ENCODE peak calls at places on chromosomes 6 and 20, in four cellular contexts. One of them, this sample, is unnamed.

GRCh38 chr6:1191141-1191630 is 120.7 kb upstream of the FOXQ1 start:
- DNase-seq in ACHN: no peak
- DNase-seq in upper lobe of right lung: no peak
- DNase-seq in stromal cell of bone marrow: no peak
- DNase-seq in this sample: no peak

GRCh38 chr20:20827992-20828597 is 115.7 kb upstream of the RALGAPA2 start:
- DNase-seq in ACHN: no peak
- DNase-seq in upper lobe of right lung: no peak
- DNase-seq in stromal cell of bone marrow: no peak
- DNase-seq in this sample: no peak

GRCh38 chr20:44388466-44389023 is 33.0 kb downstream of the HNF4A start:
- DNase-seq in stromal cell of bone marrow: peak
- DNase-seq in upper lobe of right lung: peak
- DNase-seq in ACHN: peak
- DNase-seq in this sample: no peak

GRCh38 chr6:152160346-152160745 is 352.9 kb downstream of the ESR1 start:
- DNase-seq in ACHN: no peak
- DNase-seq in upper lobe of right lung: no peak
- DNase-seq in stromal cell of bone marrow: no peak
- DNase-seq in this sample: no peak

GRCh38 chr6:16067568-16067967 is 61.3 kb upstream of the MYLIP start:
- DNase-seq in stromal cell of bone marrow: no peak
- DNase-seq in ACHN: no peak
- DNase-seq in upper lobe of right lung: no peak
- DNase-seq in this sample: no peak

GRCh38 chr6:113476937-113477839 is 380.0 kb upstream of the MARCKS start:
- DNase-seq in stromal cell of bone marrow: peak
- DNase-seq in upper lobe of right lung: no peak
- DNase-seq in ACHN: no peak
- DNase-seq in this sample: no peak

GRCh38 chr20:4585104-4585753 is 136.5 kb upstream of the PRND start:
- DNase-seq in stromal cell of bone marrow: peak
- DNase-seq in upper lobe of right lung: no peak
- DNase-seq in ACHN: peak
- DNase-seq in this sample: no peak

GRCh38 chr6:118912646-118913045 is 18.7 kb downstream of the ASF1A start:
- DNase-seq in upper lobe of right lung: no peak
- DNase-seq in ACHN: no peak
- DNase-seq in stromal cell of bone marrow: no peak
- DNase-seq in this sample: no peak

GRCh38 chr6:42569102-42570028 is 5.5 kb downstream of the UBR2 start:
- DNase-seq in stromal cell of bone marrow: peak
- DNase-seq in upper lobe of right lung: no peak
- DNase-seq in ACHN: peak
- DNase-seq in this sample: no peak

GRCh38 chr6:14354919-14355572 is 237.5 kb downstream of the CD83 start:
- DNase-seq in stromal cell of bone marrow: peak
- DNase-seq in upper lobe of right lung: no peak
- DNase-seq in ACHN: no peak
- DNase-seq in this sample: no peak

GRCh38 chr6:19329078-19329477 is 508.1 kb upstream of the ID4 start:
- DNase-seq in stromal cell of bone marrow: no peak
- DNase-seq in ACHN: no peak
- DNase-seq in upper lobe of right lung: no peak
- DNase-seq in this sample: no peak

GRCh38 chr6:105500693-105501092 is 97.8 kb upstream of the PREP start:
- DNase-seq in upper lobe of right lung: no peak
- DNase-seq in ACHN: no peak
- DNase-seq in stromal cell of bone marrow: no peak
- DNase-seq in this sample: no peak

GRCh38 chr20:47857994-47858557 is 72.8 kb upstream of the SULF2 start:
- DNase-seq in ACHN: no peak
- DNase-seq in upper lobe of right lung: no peak
- DNase-seq in stromal cell of bone marrow: no peak
- DNase-seq in this sample: no peak

GRCh38 chr6:64815718-64816117 is 891.3 kb downstream of the EYS start:
- DNase-seq in ACHN: no peak
- DNase-seq in stromal cell of bone marrow: no peak
- DNase-seq in upper lobe of right lung: no peak
- DNase-seq in this sample: no peak

GRCh38 chr6:24981385-24981758 is 45.6 kb upstream of the RIPOR2 start:
- DNase-seq in ACHN: no peak
- DNase-seq in upper lobe of right lung: no peak
- DNase-seq in stromal cell of bone marrow: no peak
- DNase-seq in this sample: no peak

GRCh38 chr6:136226027-136226673 is 24.0 kb downstream of the MTFR2 start:
- DNase-seq in upper lobe of right lung: no peak
- DNase-seq in stromal cell of bone marrow: no peak
- DNase-seq in ACHN: peak
- DNase-seq in this sample: no peak

GRCh38 chr20:38935285-38935684 is 9.1 kb downstream of the FAM83D start:
- DNase-seq in ACHN: peak
- DNase-seq in stromal cell of bone marrow: no peak
- DNase-seq in upper lobe of right lung: no peak
- DNase-seq in this sample: no peak

GRCh38 chr6:158629376-158630221 is 14.9 kb downstream of the DYNLT1 start:
- DNase-seq in upper lobe of right lung: peak
- DNase-seq in ACHN: no peak
- DNase-seq in stromal cell of bone marrow: no peak
- DNase-seq in this sample: peak

GRCh38 chr20:36613974-36614373 is 8.4 kb downstream of the RAB5IF start:
- DNase-seq in upper lobe of right lung: peak
- DNase-seq in ACHN: no peak
- DNase-seq in stromal cell of bone marrow: no peak
- DNase-seq in this sample: no peak

GRCh38 chr6:39892490-39893129 is 41.7 kb downstream of the MOCS1 start:
- DNase-seq in upper lobe of right lung: peak
- DNase-seq in stromal cell of bone marrow: peak
- DNase-seq in ACHN: peak
- DNase-seq in this sample: no peak

GRCh38 chr6:125722886-125723285 is 26.5 kb upstream of the HEY2 start:
- DNase-seq in ACHN: no peak
- DNase-seq in stromal cell of bone marrow: peak
- DNase-seq in upper lobe of right lung: no peak
- DNase-seq in this sample: no peak

GRCh38 chr6:106966671-106967522 is 7.6 kb downstream of the CD24 start:
- DNase-seq in stromal cell of bone marrow: no peak
- DNase-seq in ACHN: peak
- DNase-seq in upper lobe of right lung: no peak
- DNase-seq in this sample: no peak

GRCh38 chr6:5937936-5938706 is 68.6 kb downstream of the NRN1 start:
- DNase-seq in stromal cell of bone marrow: no peak
- DNase-seq in upper lobe of right lung: no peak
- DNase-seq in ACHN: no peak
- DNase-seq in this sample: no peak

GRCh38 chr20:32463642-32464400 is 105.7 kb downstream of the ASXL1 start:
- DNase-seq in upper lobe of right lung: no peak
- DNase-seq in stromal cell of bone marrow: no peak
- DNase-seq in ACHN: no peak
- DNase-seq in this sample: no peak

GRCh38 chr6:150029276-150029675 is 3.9 kb upstream of the RAET1L start:
- DNase-seq in ACHN: no peak
- DNase-seq in stromal cell of bone marrow: no peak
- DNase-seq in upper lobe of right lung: no peak
- DNase-seq in this sample: peak

GRCh38 chr20:24986436-24987015 is 6.0 kb downstream of the APMAP start:
- DNase-seq in ACHN: no peak
- DNase-seq in stromal cell of bone marrow: no peak
- DNase-seq in upper lobe of right lung: peak
- DNase-seq in this sample: no peak

GRCh38 chr6:64000873-64001497 is 365.4 kb downstream of the PHF3 start:
- DNase-seq in ACHN: no peak
- DNase-seq in upper lobe of right lung: no peak
- DNase-seq in stromal cell of bone marrow: no peak
- DNase-seq in this sample: no peak

GRCh38 chr20:18144541-18145099 is 7.0 kb downstream of the KAT14 start:
- DNase-seq in ACHN: no peak
- DNase-seq in upper lobe of right lung: no peak
- DNase-seq in stromal cell of bone marrow: no peak
- DNase-seq in this sample: no peak

GRCh38 chr6:94401311-94401710 is 982.0 kb upstream of the EPHA7 start:
- DNase-seq in ACHN: no peak
- DNase-seq in upper lobe of right lung: no peak
- DNase-seq in stromal cell of bone marrow: no peak
- DNase-seq in this sample: no peak

GRCh38 chr6:170524188-170524535 is 28.9 kb downstream of the PSMB1 start:
- DNase-seq in stromal cell of bone marrow: no peak
- DNase-seq in upper lobe of right lung: no peak
- DNase-seq in ACHN: no peak
- DNase-seq in this sample: no peak

GRCh38 chr20:45629496-45630100 is at the start of gene WFDC10A:
- DNase-seq in ACHN: peak
- DNase-seq in stromal cell of bone marrow: peak
- DNase-seq in upper lobe of right lung: no peak
- DNase-seq in this sample: no peak

GRCh38 chr6:145744619-145745018 is 9.3 kb upstream of the EPM2A start:
- DNase-seq in upper lobe of right lung: no peak
- DNase-seq in stromal cell of bone marrow: no peak
- DNase-seq in ACHN: no peak
- DNase-seq in this sample: no peak

GRCh38 chr6:109383438-109383940 is 1.2 kb upstream of the CD164 start:
- DNase-seq in ACHN: no peak
- DNase-seq in stromal cell of bone marrow: no peak
- DNase-seq in upper lobe of right lung: no peak
- DNase-seq in this sample: no peak

GRCh38 chr6:76683985-76684384 is 611.5 kb upstream of the IMPG1 start:
- DNase-seq in stromal cell of bone marrow: no peak
- DNase-seq in upper lobe of right lung: no peak
- DNase-seq in ACHN: no peak
- DNase-seq in this sample: no peak

GRCh38 chr20:44850272-44850671 is 35.2 kb upstream of the YWHAB start:
- DNase-seq in stromal cell of bone marrow: no peak
- DNase-seq in ACHN: no peak
- DNase-seq in upper lobe of right lung: no peak
- DNase-seq in this sample: no peak

GRCh38 chr6:165694296-165694695 is 31.3 kb upstream of the PDE10A start:
- DNase-seq in ACHN: no peak
- DNase-seq in upper lobe of right lung: no peak
- DNase-seq in stromal cell of bone marrow: no peak
- DNase-seq in this sample: no peak

GRCh38 chr20:50191566-50192363 is 1.1 kb downstream of the CEBPB start:
- DNase-seq in upper lobe of right lung: peak
- DNase-seq in ACHN: peak
- DNase-seq in stromal cell of bone marrow: no peak
- DNase-seq in this sample: no peak

GRCh38 chr6:139853302-139853992 is 479.0 kb upstream of the CITED2 start:
- DNase-seq in upper lobe of right lung: no peak
- DNase-seq in ACHN: peak
- DNase-seq in stromal cell of bone marrow: no peak
- DNase-seq in this sample: no peak

GRCh38 chr6:142301421-142302391 is at the start of gene ADGRG6:
- DNase-seq in upper lobe of right lung: peak
- DNase-seq in ACHN: peak
- DNase-seq in stromal cell of bone marrow: no peak
- DNase-seq in this sample: no peak

This sample was measured in mesenteric fat pad.